ENCODE peak calls at places on chromosomes 3 and 15, in nine cellular contexts. One of them, this sample, is unnamed.

GRCh38 chr3:141231923-141232861 is 567 bp downstream of the PXYLP1 start:
- DNase-seq in left lung: peak; percentile 91
- DNase-seq in foreskin fibroblast: peak; percentile 32
- DNase-seq in upper lobe of right lung: peak; percentile 81
- DNase-seq in neural crest cell: peak; percentile 16
- DNase-seq in NB4: peak; percentile 28
- DNase-seq in CD4-positive, alpha-beta T cell: no peak
- DNase-seq in RWPE1: peak; percentile 35
- DNase-seq in fibroblast of lung: peak; percentile 5
- DNase-seq in this sample: peak; percentile 59

GRCh38 chr15:89070197-89071124 is 17.8 kb upstream of the ABHD2 start:
- DNase-seq in CD4-positive, alpha-beta T cell: no peak
- DNase-seq in NB4: no peak
- DNase-seq in RWPE1: no peak
- DNase-seq in left lung: no peak
- DNase-seq in fibroblast of lung: no peak
- DNase-seq in neural crest cell: no peak
- DNase-seq in upper lobe of right lung: no peak
- DNase-seq in foreskin fibroblast: no peak
- DNase-seq in this sample: no peak

GRCh38 chr3:31755911-31756658 is 223.4 kb downstream of the STT3B start:
- DNase-seq in fibroblast of lung: no peak
- DNase-seq in CD4-positive, alpha-beta T cell: no peak
- DNase-seq in neural crest cell: no peak
- DNase-seq in NB4: no peak
- DNase-seq in left lung: no peak
- DNase-seq in foreskin fibroblast: no peak
- DNase-seq in upper lobe of right lung: no peak
- DNase-seq in RWPE1: no peak
- DNase-seq in this sample: no peak

GRCh38 chr3:133820889-133821675 is 15.5 kb downstream of the SRPRB start:
- DNase-seq in upper lobe of right lung: no peak
- DNase-seq in NB4: no peak
- DNase-seq in foreskin fibroblast: no peak
- DNase-seq in neural crest cell: no peak
- DNase-seq in CD4-positive, alpha-beta T cell: no peak
- DNase-seq in fibroblast of lung: no peak
- DNase-seq in left lung: no peak
- DNase-seq in RWPE1: no peak
- DNase-seq in this sample: no peak

GRCh38 chr3:120448707-120449650 is 1.8 kb downstream of the FSTL1 start:
- DNase-seq in foreskin fibroblast: peak; percentile 81
- DNase-seq in RWPE1: peak; percentile 22
- DNase-seq in fibroblast of lung: peak; percentile 95
- DNase-seq in NB4: no peak
- DNase-seq in upper lobe of right lung: no peak
- DNase-seq in CD4-positive, alpha-beta T cell: no peak
- DNase-seq in left lung: no peak
- DNase-seq in neural crest cell: no peak
- DNase-seq in this sample: no peak

GRCh38 chr15:39629906-39630305 is 49.0 kb downstream of the THBS1 start:
- DNase-seq in neural crest cell: no peak
- DNase-seq in foreskin fibroblast: no peak
- DNase-seq in upper lobe of right lung: no peak
- DNase-seq in NB4: no peak
- DNase-seq in RWPE1: peak; percentile 75
- DNase-seq in fibroblast of lung: peak; percentile 29
- DNase-seq in left lung: no peak
- DNase-seq in CD4-positive, alpha-beta T cell: no peak
- DNase-seq in this sample: no peak

GRCh38 chr3:132787616-132788015 is 65.4 kb upstream of the NPHP3 start:
- DNase-seq in left lung: no peak
- DNase-seq in neural crest cell: no peak
- DNase-seq in upper lobe of right lung: no peak
- DNase-seq in foreskin fibroblast: peak; percentile 14
- DNase-seq in NB4: no peak
- DNase-seq in RWPE1: no peak
- DNase-seq in CD4-positive, alpha-beta T cell: no peak
- DNase-seq in fibroblast of lung: peak; percentile 20
- DNase-seq in this sample: no peak

GRCh38 chr3:133992385-133992784 is 37.3 kb downstream of the SLCO2A1 start:
- DNase-seq in upper lobe of right lung: no peak
- DNase-seq in NB4: no peak
- DNase-seq in neural crest cell: no peak
- DNase-seq in RWPE1: no peak
- DNase-seq in left lung: no peak
- DNase-seq in foreskin fibroblast: no peak
- DNase-seq in fibroblast of lung: no peak
- DNase-seq in CD4-positive, alpha-beta T cell: no peak
- DNase-seq in this sample: no peak

GRCh38 chr15:91790826-91791225 is 62.7 kb upstream of the SLCO3A1 start:
- DNase-seq in left lung: no peak
- DNase-seq in fibroblast of lung: peak; percentile 7
- DNase-seq in RWPE1: peak; percentile 93
- DNase-seq in CD4-positive, alpha-beta T cell: no peak
- DNase-seq in foreskin fibroblast: no peak
- DNase-seq in neural crest cell: no peak
- DNase-seq in upper lobe of right lung: no peak
- DNase-seq in NB4: no peak
- DNase-seq in this sample: no peak

DNA sequence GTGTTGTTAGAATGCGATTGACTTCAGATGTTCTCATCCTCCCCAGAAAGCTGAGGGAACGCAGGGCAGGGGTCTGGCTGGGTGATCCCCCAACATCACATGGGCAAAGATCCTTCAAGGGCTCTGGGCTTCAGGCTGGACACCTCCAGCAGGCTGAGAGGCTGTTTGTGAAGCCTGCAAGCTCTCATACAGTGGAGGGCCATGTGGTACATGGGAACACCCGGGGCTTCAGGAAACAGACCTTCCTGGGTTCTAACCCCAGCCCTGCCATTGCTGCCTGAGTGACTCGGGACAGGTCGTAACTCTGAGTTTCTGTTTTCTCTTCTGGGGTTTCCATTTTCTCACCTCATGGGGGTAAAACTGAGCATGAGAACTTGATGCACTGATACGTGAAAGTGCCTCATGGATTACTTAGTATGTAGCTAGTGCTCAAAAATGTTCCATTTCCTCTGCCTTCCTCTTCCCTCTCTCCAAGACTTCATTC is 81.2 kb downstream of the TLE3 start:
- DNase-seq in NB4: no peak
- DNase-seq in RWPE1: no peak
- DNase-seq in upper lobe of right lung: no peak
- DNase-seq in fibroblast of lung: no peak
- DNase-seq in left lung: no peak
- DNase-seq in foreskin fibroblast: no peak
- DNase-seq in CD4-positive, alpha-beta T cell: no peak
- DNase-seq in neural crest cell: no peak
- DNase-seq in this sample: no peak
- TF ChIP-seq CTCF in NB4: no peak
- TF ChIP-seq CTCF in RWPE1: no peak
- TF ChIP-seq CTCF in upper lobe of right lung: no peak
- TF ChIP-seq CTCF in fibroblast of lung: no peak
- TF ChIP-seq CTCF in left lung: no peak
- TF ChIP-seq CTCF in foreskin fibroblast: no peak
- TF ChIP-seq CTCF in CD4-positive, alpha-beta T cell: no peak
- TF ChIP-seq CTCF in neural crest cell: no peak
- TF ChIP-seq CTCF in this sample: no peak

GRCh38 chr15:75760689-75761435 is 48.2 kb upstream of the CSPG4 start:
- DNase-seq in neural crest cell: no peak
- DNase-seq in upper lobe of right lung: no peak
- DNase-seq in NB4: no peak
- DNase-seq in left lung: peak; percentile 26
- DNase-seq in CD4-positive, alpha-beta T cell: no peak
- DNase-seq in fibroblast of lung: no peak
- DNase-seq in foreskin fibroblast: no peak
- DNase-seq in RWPE1: no peak
- DNase-seq in this sample: no peak

GRCh38 chr15:75761446-75762356 is 49.1 kb upstream of the CSPG4 start:
- DNase-seq in RWPE1: no peak
- DNase-seq in CD4-positive, alpha-beta T cell: no peak
- DNase-seq in NB4: no peak
- DNase-seq in left lung: peak; percentile 49
- DNase-seq in foreskin fibroblast: no peak
- DNase-seq in fibroblast of lung: no peak
- DNase-seq in upper lobe of right lung: no peak
- DNase-seq in neural crest cell: no peak
- DNase-seq in this sample: no peak

GRCh38 chr15:75763137-75763611 is 50.5 kb upstream of the CSPG4 start:
- DNase-seq in NB4: no peak
- DNase-seq in foreskin fibroblast: no peak
- DNase-seq in neural crest cell: no peak
- DNase-seq in CD4-positive, alpha-beta T cell: no peak
- DNase-seq in RWPE1: no peak
- DNase-seq in upper lobe of right lung: no peak
- DNase-seq in fibroblast of lung: no peak
- DNase-seq in left lung: peak; percentile 51
- DNase-seq in this sample: no peak

GRCh38 chr15:75753145-75753544 is 40.5 kb upstream of the CSPG4 start:
- DNase-seq in RWPE1: no peak
- DNase-seq in upper lobe of right lung: no peak
- DNase-seq in foreskin fibroblast: no peak
- DNase-seq in CD4-positive, alpha-beta T cell: no peak
- DNase-seq in NB4: no peak
- DNase-seq in left lung: peak; percentile 33
- DNase-seq in neural crest cell: no peak
- DNase-seq in fibroblast of lung: no peak
- DNase-seq in this sample: no peak

GRCh38 chr15:75758071-75758872 is 45.6 kb upstream of the CSPG4 start:
- DNase-seq in fibroblast of lung: peak; percentile 80
- DNase-seq in left lung: peak; percentile 94
- DNase-seq in NB4: peak; percentile 89
- DNase-seq in upper lobe of right lung: peak; percentile 93
- DNase-seq in RWPE1: peak; percentile 93
- DNase-seq in CD4-positive, alpha-beta T cell: peak; percentile 47
- DNase-seq in foreskin fibroblast: peak; percentile 93
- DNase-seq in neural crest cell: peak; percentile 76
- DNase-seq in this sample: peak; percentile 70
- TF ChIP-seq CTCF in fibroblast of lung: peak; percentile 24
- TF ChIP-seq CTCF in left lung: peak; percentile 14
- TF ChIP-seq CTCF in NB4: peak; percentile 38
- TF ChIP-seq CTCF in upper lobe of right lung: peak; percentile 33
- TF ChIP-seq CTCF in RWPE1: peak; percentile 57
- TF ChIP-seq CTCF in CD4-positive, alpha-beta T cell: no peak
- TF ChIP-seq CTCF in foreskin fibroblast: peak; percentile 43
- TF ChIP-seq CTCF in neural crest cell: peak; percentile 35
- TF ChIP-seq CTCF in this sample: peak; percentile 45

GRCh38 chr3:69426291-69426690 is 40.4 kb upstream of the FRMD4B start:
- DNase-seq in left lung: no peak
- DNase-seq in NB4: peak; percentile 4
- DNase-seq in foreskin fibroblast: no peak
- DNase-seq in fibroblast of lung: no peak
- DNase-seq in upper lobe of right lung: no peak
- DNase-seq in RWPE1: no peak
- DNase-seq in CD4-positive, alpha-beta T cell: no peak
- DNase-seq in neural crest cell: no peak
- DNase-seq in this sample: no peak

GRCh38 chr3:69425249-69425648 is 39.4 kb upstream of the FRMD4B start:
- DNase-seq in CD4-positive, alpha-beta T cell: no peak
- DNase-seq in foreskin fibroblast: peak; percentile 63
- DNase-seq in fibroblast of lung: peak; percentile 21
- DNase-seq in RWPE1: no peak
- DNase-seq in upper lobe of right lung: no peak
- DNase-seq in NB4: peak; percentile 21
- DNase-seq in neural crest cell: peak; percentile 14
- DNase-seq in left lung: no peak
- DNase-seq in this sample: no peak

GRCh38 chr3:69428657-69429255 is 42.9 kb upstream of the FRMD4B start:
- DNase-seq in left lung: no peak
- DNase-seq in foreskin fibroblast: no peak
- DNase-seq in neural crest cell: no peak
- DNase-seq in NB4: no peak
- DNase-seq in fibroblast of lung: no peak
- DNase-seq in upper lobe of right lung: no peak
- DNase-seq in CD4-positive, alpha-beta T cell: no peak
- DNase-seq in RWPE1: no peak
- DNase-seq in this sample: no peak

GRCh38 chr3:69423756-69424155 is 37.9 kb upstream of the FRMD4B start:
- DNase-seq in NB4: no peak
- DNase-seq in left lung: no peak
- DNase-seq in CD4-positive, alpha-beta T cell: no peak
- DNase-seq in upper lobe of right lung: no peak
- DNase-seq in RWPE1: no peak
- DNase-seq in foreskin fibroblast: peak; percentile 58
- DNase-seq in fibroblast of lung: no peak
- DNase-seq in neural crest cell: no peak
- DNase-seq in this sample: no peak

GRCh38 chr3:69426905-69427304 is 41.0 kb upstream of the FRMD4B start:
- DNase-seq in RWPE1: no peak
- DNase-seq in left lung: no peak
- DNase-seq in foreskin fibroblast: no peak
- DNase-seq in upper lobe of right lung: no peak
- DNase-seq in fibroblast of lung: no peak
- DNase-seq in CD4-positive, alpha-beta T cell: no peak
- DNase-seq in neural crest cell: no peak
- DNase-seq in NB4: no peak
- DNase-seq in this sample: no peak
- TF ChIP-seq CTCF in RWPE1: no peak
- TF ChIP-seq CTCF in left lung: no peak
- TF ChIP-seq CTCF in foreskin fibroblast: peak; percentile 11
- TF ChIP-seq CTCF in upper lobe of right lung: no peak
- TF ChIP-seq CTCF in fibroblast of lung: no peak
- TF ChIP-seq CTCF in CD4-positive, alpha-beta T cell: no peak
- TF ChIP-seq CTCF in neural crest cell: peak; percentile 41
- TF ChIP-seq CTCF in NB4: peak; percentile 1
- TF ChIP-seq CTCF in this sample: no peak

GRCh38 chr15:49418811-49419210 is 4.2 kb upstream of the FGF7 start:
- DNase-seq in left lung: no peak
- DNase-seq in CD4-positive, alpha-beta T cell: no peak
- DNase-seq in neural crest cell: no peak
- DNase-seq in foreskin fibroblast: no peak
- DNase-seq in NB4: no peak
- DNase-seq in fibroblast of lung: peak; percentile 54
- DNase-seq in RWPE1: no peak
- DNase-seq in upper lobe of right lung: no peak
- DNase-seq in this sample: no peak

GRCh38 chr15:49424954-49425353 is 1.9 kb downstream of the FGF7 start:
- DNase-seq in upper lobe of right lung: no peak
- DNase-seq in CD4-positive, alpha-beta T cell: no peak
- DNase-seq in neural crest cell: no peak
- DNase-seq in RWPE1: no peak
- DNase-seq in foreskin fibroblast: no peak
- DNase-seq in fibroblast of lung: peak; percentile 61
- DNase-seq in NB4: no peak
- DNase-seq in left lung: no peak
- DNase-seq in this sample: no peak

GRCh38 chr15:49421991-49422390 is 1.1 kb upstream of the FGF7 start:
- DNase-seq in fibroblast of lung: peak; percentile 65
- DNase-seq in NB4: peak; percentile 67
- DNase-seq in left lung: peak; percentile 47
- DNase-seq in CD4-positive, alpha-beta T cell: no peak
- DNase-seq in neural crest cell: peak; percentile 35
- DNase-seq in foreskin fibroblast: peak; percentile 66
- DNase-seq in RWPE1: peak; percentile 23
- DNase-seq in upper lobe of right lung: peak; percentile 69
- DNase-seq in this sample: no peak

GRCh38 chr15:49423906-49424520 is 971 bp downstream of the FGF7 start:
- DNase-seq in neural crest cell: no peak
- DNase-seq in fibroblast of lung: no peak
- DNase-seq in CD4-positive, alpha-beta T cell: no peak
- DNase-seq in upper lobe of right lung: no peak
- DNase-seq in left lung: no peak
- DNase-seq in foreskin fibroblast: no peak
- DNase-seq in RWPE1: no peak
- DNase-seq in NB4: no peak
- DNase-seq in this sample: no peak

GRCh38 chr15:49423021-49423420 is at the start of gene FGF7:
- DNase-seq in NB4: peak; percentile 14
- DNase-seq in neural crest cell: no peak
- DNase-seq in left lung: no peak
- DNase-seq in RWPE1: no peak
- DNase-seq in fibroblast of lung: peak; percentile 68
- DNase-seq in foreskin fibroblast: peak; percentile 43
- DNase-seq in CD4-positive, alpha-beta T cell: no peak
- DNase-seq in upper lobe of right lung: no peak
- DNase-seq in this sample: no peak
- TF ChIP-seq CTCF in NB4: no peak
- TF ChIP-seq CTCF in neural crest cell: no peak
- TF ChIP-seq CTCF in left lung: no peak
- TF ChIP-seq CTCF in RWPE1: no peak
- TF ChIP-seq CTCF in fibroblast of lung: no peak
- TF ChIP-seq CTCF in foreskin fibroblast: peak; percentile 19
- TF ChIP-seq CTCF in CD4-positive, alpha-beta T cell: no peak
- TF ChIP-seq CTCF in upper lobe of right lung: peak; percentile 6
- TF ChIP-seq CTCF in this sample: no peak

This sample was measured in progenitor cell of endocrine pancreas.